ENCODE peak calls at places on chromosomes 3 and 15, in seven cellular contexts. O is GM12878, M is lower lobe of right lung, Y is cardiac fibroblast, E is DND-41, H is OCI-LY7, U is dorsolateral prefrontal cortex. D is an unnamed sample.

GRCh38 chr3:72287941-72288340 is 503.0 kb upstream of the PROK2 start:
- DNase-seq in O (no peak), M (no peak), Y (no peak), E (no peak), H (no peak), U (no peak), D (no peak)

GRCh38 chr15:40420793-40421192 is 15.2 kb downstream of the IVD start:
- DNase-seq in O (no peak), M (peak), Y (peak), E (no peak), H (no peak), U (no peak), D (no peak)

GRCh38 chr3:132253262-132253878 is 63.8 kb upstream of the ACP3 start:
- DNase-seq in O (no peak), M (no peak), Y (peak), E (peak), H (peak), U (no peak), D (peak)

GRCh38 chr3:166324401-166324800 is 487.2 kb upstream of the BCHE start:
- DNase-seq in O (no peak), M (no peak), Y (no peak), E (no peak), H (no peak), U (no peak), D (no peak)

GRCh38 chr15:63490345-63491034 is 13.9 kb upstream of the USP3 start:
- DNase-seq in O (no peak), M (no peak), Y (no peak), E (no peak), H (no peak), U (no peak), D (no peak)

GRCh38 chr15:88636039-88636438 is 2.8 kb upstream of the ISG20 start:
- DNase-seq in O (no peak), M (peak), Y (no peak), E (no peak), H (no peak), U (no peak), D (no peak)

GRCh38 chr3:105511031-105511430 is 144.3 kb downstream of the ALCAM start:
- DNase-seq in O (no peak), M (no peak), Y (peak), E (no peak), H (no peak), U (no peak), D (no peak)

GRCh38 chr3:108486910-108487309 is 23.5 kb downstream of the MYH15 start:
- DNase-seq in O (no peak), M (no peak), Y (peak), E (no peak), H (no peak), U (peak), D (no peak)

GRCh38 chr15:67290319-67290718 is 35.7 kb downstream of the IQCH start:
- DNase-seq in O (no peak), M (no peak), Y (peak), E (no peak), H (no peak), U (no peak), D (no peak)

GRCh38 chr3:182710557-182711157 is 82.6 kb upstream of the ATP11B start:
- DNase-seq in O (no peak), M (no peak), Y (peak), E (no peak), H (peak), U (no peak), D (peak)

GRCh38 chr15:25248583-25249235 is 190.1 kb downstream of the UBE3A start:
- DNase-seq in O (no peak), M (peak), Y (no peak), E (no peak), H (no peak), U (no peak), D (no peak)

GRCh38 chr3:57164217-57164605 is 942 bp downstream of the IL17RD start:
- DNase-seq in O (no peak), M (peak), Y (peak), E (no peak), H (no peak), U (no peak), D (no peak)

GRCh38 chr15:56886450-56886856 is 32.0 kb upstream of the TCF12 start:
- DNase-seq in O (no peak), M (no peak), Y (no peak), E (peak), H (peak), U (no peak), D (peak)

GRCh38 chr3:32996046-32996754 is 44.8 kb downstream of the CCR4 start:
- DNase-seq in O (no peak), M (no peak), Y (no peak), E (no peak), H (no peak), U (no peak), D (no peak)

DNA sequence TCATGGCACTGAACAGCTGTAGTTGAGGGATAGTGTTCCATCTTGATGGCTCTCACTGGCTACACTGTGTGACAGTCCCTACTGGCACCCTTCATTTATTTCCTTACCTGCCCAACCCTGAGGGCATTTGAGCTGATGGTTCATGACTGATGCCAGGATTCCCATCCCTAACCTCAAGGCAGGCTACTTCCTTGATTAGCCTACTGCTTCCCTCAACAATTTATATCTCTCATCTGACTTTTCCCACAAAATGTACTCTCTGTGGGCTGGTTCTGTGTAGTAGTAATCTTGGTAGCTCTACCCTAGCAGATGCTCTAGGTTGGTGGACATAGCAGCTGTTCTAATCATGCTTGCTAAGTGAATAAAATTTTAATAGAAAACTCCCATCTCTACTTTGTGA is 106.0 kb downstream of the THRB start:
- DNase-seq in O (no peak), M (no peak), Y (no peak), E (no peak), H (no peak), U (no peak), D (no peak)
- TF ChIP-seq CTCF in O (no peak), M (no peak), Y (no peak), E (no peak), H (no peak), U (no peak), D (no peak)

GRCh38 chr15:90592144-90592887 is 62.6 kb downstream of the CRTC3 start:
- DNase-seq in O (no peak), M (no peak), Y (peak), E (no peak), H (no peak), U (no peak), D (no peak)

GRCh38 chr15:90596943-90597342 is 67.2 kb downstream of the CRTC3 start:
- DNase-seq in O (no peak), M (no peak), Y (no peak), E (no peak), H (peak), U (peak), D (peak)

GRCh38 chr15:90593469-90594158 is 63.9 kb downstream of the CRTC3 start:
- DNase-seq in O (no peak), M (no peak), Y (no peak), E (no peak), H (no peak), U (no peak), D (peak)

GRCh38 chr15:90595760-90596155 is 66.0 kb downstream of the CRTC3 start:
- DNase-seq in O (no peak), M (no peak), Y (no peak), E (no peak), H (peak), U (no peak), D (peak)

DNA sequence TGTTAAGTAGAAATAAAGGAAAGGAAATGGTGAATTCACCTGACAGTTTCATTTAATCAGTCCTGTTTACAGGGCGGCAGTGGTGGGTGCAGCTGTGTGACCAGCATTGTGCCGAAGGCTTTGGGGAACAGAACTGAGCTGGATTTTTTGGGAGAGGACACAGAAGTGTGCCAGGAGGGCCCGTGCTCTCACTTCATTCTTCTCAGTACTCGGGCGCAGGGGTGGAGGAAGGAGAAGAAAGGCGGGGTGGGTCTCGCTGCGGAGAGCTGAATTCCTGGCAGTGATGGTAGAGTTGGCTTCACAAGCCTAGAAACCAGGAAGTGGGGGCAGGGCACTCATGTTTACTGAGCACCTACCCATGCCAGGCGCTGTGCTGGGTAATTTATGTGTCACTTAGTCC is 64.6 kb downstream of the CRTC3 start:
- DNase-seq in O (peak), M (peak), Y (no peak), E (peak), H (peak), U (peak), D (peak)
- H3K4me3 ChIP-seq in O (peak), M (no peak), Y (no peak), E (peak), H (peak), U (no peak), D (peak)

DNA sequence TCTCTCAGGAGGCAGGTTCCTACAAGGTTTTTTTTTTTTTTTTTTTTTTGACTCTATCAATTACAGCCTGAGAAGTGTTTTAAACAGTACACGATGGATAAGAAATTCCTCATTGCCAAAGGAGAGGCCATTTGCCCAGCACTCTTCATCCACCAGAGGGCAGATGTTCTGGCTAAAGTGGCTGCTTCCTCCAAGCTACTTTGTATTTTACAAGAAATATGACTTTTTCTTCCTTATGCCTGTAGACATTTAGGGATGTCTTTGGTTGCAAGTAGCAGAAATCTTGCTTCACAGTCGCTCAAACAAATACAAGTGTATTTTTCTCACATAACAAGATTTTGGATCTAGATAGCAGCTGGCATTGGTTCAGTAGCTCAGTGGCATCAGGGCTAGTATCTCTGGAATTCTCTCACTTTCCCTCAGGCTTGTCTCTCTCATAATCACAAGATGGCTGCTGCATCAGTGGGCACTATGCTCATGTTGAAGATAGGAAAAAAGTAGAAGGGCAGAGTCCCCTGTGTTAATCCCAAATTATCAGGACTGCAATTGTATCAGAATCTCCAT is 139.1 kb upstream of the COL8A1 start:
- DNase-seq in O (peak), M (no peak), Y (peak), E (no peak), H (peak), U (no peak), D (peak)
- TF ChIP-seq CTCF in O (peak), M (peak), Y (peak), E (peak), H (peak), U (peak), D (peak)

GRCh38 chr3:63950698-63951097 is 38.5 kb upstream of the SCAANT1 start:
- DNase-seq in O (no peak), M (no peak), Y (no peak), E (no peak), H (no peak), U (no peak), D (no peak)
- H3K4me3 ChIP-seq in O (no peak), M (no peak), Y (no peak), E (no peak), H (no peak), U (no peak), D (no peak)

GRCh38 chr15:70504988-70505387 is 258.4 kb downstream of the UACA start:
- DNase-seq in O (no peak), M (no peak), Y (no peak), E (no peak), H (no peak), U (no peak), D (no peak)
- TF ChIP-seq CTCF in O (no peak), M (no peak), Y (no peak), E (no peak), H (peak), U (no peak), D (no peak)

D was measured in GM12865.